ENCODE peak calls at places on chromosomes 1 and 21, in ten cellular contexts. One of them, this sample, is unnamed.

GRCh38 chr1:89844236-89844807 is 23.5 kb downstream of the LRRC8D start:
- DNase-seq in GM20000: peak
- DNase-seq in Peyer's patch: no peak
- DNase-seq in germinal center: peak
- DNase-seq in omental fat pad: no peak
- DNase-seq in T-helper 2 cell: peak
- DNase-seq in GM03348: peak
- DNase-seq in endothelial cell: no peak
- DNase-seq in GM23248: peak
- DNase-seq in NCI-H187: no peak
- DNase-seq in this sample: peak

GRCh38 chr1:21815724-21816311 is 3.8 kb downstream of the LDLRAD2 start:
- DNase-seq in GM20000: peak
- DNase-seq in Peyer's patch: no peak
- DNase-seq in germinal center: peak
- DNase-seq in omental fat pad: no peak
- DNase-seq in T-helper 2 cell: no peak
- DNase-seq in GM03348: no peak
- DNase-seq in endothelial cell: no peak
- DNase-seq in GM23248: peak
- DNase-seq in NCI-H187: no peak
- DNase-seq in this sample: peak

GRCh38 chr1:55718758-55719671 is 503.9 kb upstream of the USP24 start:
- DNase-seq in GM20000: no peak
- DNase-seq in Peyer's patch: no peak
- DNase-seq in germinal center: no peak
- DNase-seq in omental fat pad: peak
- DNase-seq in T-helper 2 cell: no peak
- DNase-seq in GM03348: peak
- DNase-seq in endothelial cell: no peak
- DNase-seq in GM23248: peak
- DNase-seq in NCI-H187: no peak
- DNase-seq in this sample: no peak

GRCh38 chr1:145773423-145773822 is 50.5 kb downstream of the RNF115 start:
- DNase-seq in GM20000: no peak
- DNase-seq in Peyer's patch: no peak
- DNase-seq in germinal center: no peak
- DNase-seq in omental fat pad: no peak
- DNase-seq in T-helper 2 cell: no peak
- DNase-seq in GM03348: no peak
- DNase-seq in endothelial cell: no peak
- DNase-seq in GM23248: no peak
- DNase-seq in NCI-H187: no peak
- DNase-seq in this sample: no peak

GRCh38 chr1:172662464-172663109 is 3.7 kb downstream of the FASLG start:
- DNase-seq in GM20000: peak
- DNase-seq in Peyer's patch: peak
- DNase-seq in germinal center: peak
- DNase-seq in omental fat pad: no peak
- DNase-seq in T-helper 2 cell: peak
- DNase-seq in GM03348: peak
- DNase-seq in endothelial cell: no peak
- DNase-seq in GM23248: peak
- DNase-seq in NCI-H187: no peak
- DNase-seq in this sample: peak

GRCh38 chr1:110034451-110035235 is at the start of gene STRIP1:
- DNase-seq in GM20000: peak
- DNase-seq in Peyer's patch: peak
- DNase-seq in germinal center: peak
- DNase-seq in omental fat pad: peak
- DNase-seq in T-helper 2 cell: peak
- DNase-seq in GM03348: peak
- DNase-seq in endothelial cell: peak
- DNase-seq in GM23248: peak
- DNase-seq in NCI-H187: peak
- DNase-seq in this sample: peak

GRCh38 chr1:17531682-17532487 is 7.6 kb upstream of the ARHGEF10L start:
- DNase-seq in GM20000: no peak
- DNase-seq in Peyer's patch: peak
- DNase-seq in germinal center: no peak
- DNase-seq in omental fat pad: no peak
- DNase-seq in T-helper 2 cell: no peak
- DNase-seq in GM03348: peak
- DNase-seq in endothelial cell: no peak
- DNase-seq in GM23248: peak
- DNase-seq in NCI-H187: no peak
- DNase-seq in this sample: no peak

GRCh38 chr21:43362928-43363314 is 64.0 kb downstream of the SIK1 start:
- DNase-seq in GM20000: no peak
- DNase-seq in Peyer's patch: no peak
- DNase-seq in germinal center: no peak
- DNase-seq in omental fat pad: no peak
- DNase-seq in T-helper 2 cell: no peak
- DNase-seq in GM03348: no peak
- DNase-seq in endothelial cell: no peak
- DNase-seq in GM23248: no peak
- DNase-seq in NCI-H187: no peak
- DNase-seq in this sample: peak

GRCh38 chr21:46202592-46203202 is 18.4 kb upstream of the SPATC1L start:
- DNase-seq in GM20000: no peak
- DNase-seq in Peyer's patch: peak
- DNase-seq in germinal center: no peak
- DNase-seq in omental fat pad: no peak
- DNase-seq in T-helper 2 cell: no peak
- DNase-seq in GM03348: no peak
- DNase-seq in endothelial cell: no peak
- DNase-seq in GM23248: no peak
- DNase-seq in NCI-H187: no peak
- DNase-seq in this sample: no peak

GRCh38 chr21:28615276-28615675 is 377.4 kb downstream of the LTN1 start:
- DNase-seq in GM20000: no peak
- DNase-seq in Peyer's patch: no peak
- DNase-seq in germinal center: no peak
- DNase-seq in omental fat pad: no peak
- DNase-seq in T-helper 2 cell: no peak
- DNase-seq in GM03348: peak
- DNase-seq in endothelial cell: no peak
- DNase-seq in GM23248: peak
- DNase-seq in NCI-H187: no peak
- DNase-seq in this sample: no peak

GRCh38 chr1:8170059-8170835 is 144.1 kb upstream of the ERRFI1 start:
- DNase-seq in GM20000: no peak
- DNase-seq in Peyer's patch: peak
- DNase-seq in germinal center: no peak
- DNase-seq in omental fat pad: no peak
- DNase-seq in T-helper 2 cell: no peak
- DNase-seq in GM03348: no peak
- DNase-seq in endothelial cell: no peak
- DNase-seq in GM23248: no peak
- DNase-seq in NCI-H187: no peak
- DNase-seq in this sample: no peak

GRCh38 chr1:7199077-7199779 is 414.0 kb downstream of the CAMTA1 start:
- DNase-seq in GM20000: no peak
- DNase-seq in Peyer's patch: no peak
- DNase-seq in germinal center: no peak
- DNase-seq in omental fat pad: no peak
- DNase-seq in T-helper 2 cell: no peak
- DNase-seq in GM03348: no peak
- DNase-seq in endothelial cell: no peak
- DNase-seq in GM23248: peak
- DNase-seq in NCI-H187: no peak
- DNase-seq in this sample: no peak

GRCh38 chr1:211591980-211592493 is 13.1 kb upstream of the SLC30A1 start:
- DNase-seq in GM20000: no peak
- DNase-seq in Peyer's patch: no peak
- DNase-seq in germinal center: no peak
- DNase-seq in omental fat pad: no peak
- DNase-seq in T-helper 2 cell: no peak
- DNase-seq in GM03348: peak
- DNase-seq in endothelial cell: no peak
- DNase-seq in GM23248: peak
- DNase-seq in NCI-H187: no peak
- DNase-seq in this sample: no peak

GRCh38 chr1:155977607-155978324 is 581 bp downstream of the ARHGEF2 start:
- DNase-seq in GM20000: peak
- DNase-seq in Peyer's patch: peak
- DNase-seq in germinal center: peak
- DNase-seq in omental fat pad: no peak
- DNase-seq in T-helper 2 cell: no peak
- DNase-seq in GM03348: peak
- DNase-seq in endothelial cell: peak
- DNase-seq in GM23248: peak
- DNase-seq in NCI-H187: no peak
- DNase-seq in this sample: no peak

GRCh38 chr1:169148472-169149252 is 42.2 kb downstream of the ATP1B1 start:
- DNase-seq in GM20000: no peak
- DNase-seq in Peyer's patch: no peak
- DNase-seq in germinal center: no peak
- DNase-seq in omental fat pad: no peak
- DNase-seq in T-helper 2 cell: no peak
- DNase-seq in GM03348: no peak
- DNase-seq in endothelial cell: no peak
- DNase-seq in GM23248: no peak
- DNase-seq in NCI-H187: no peak
- DNase-seq in this sample: no peak